ENCODE peak calls at places on chromosomes 16 and 17, in seven cellular contexts. One of them, this sample, is unnamed.

GRCh38 chr17:62092784-62093183 is 27.7 kb upstream of the MED13 start:
- DNase-seq in HuH-7: no peak
- DNase-seq in fibroblast of mammary gland: no peak
- DNase-seq in stimulated activated naive B cell treated with anti-CD40 and anti-IgM and Interleukin-4, amounts not matched to agents 10 μg/mL and 1 μg/mL and 100 μg/mL, for 72 hours: no peak
- DNase-seq in AG08395: no peak
- DNase-seq in lower leg skin: no peak
- DNase-seq in AG04450: no peak
- DNase-seq in this sample: no peak

GRCh38 chr16:67431077-67431804 is at the start of gene HSD11B2:
- DNase-seq in HuH-7: no peak
- DNase-seq in fibroblast of mammary gland: no peak
- DNase-seq in stimulated activated naive B cell treated with anti-CD40 and anti-IgM and Interleukin-4, amounts not matched to agents 10 μg/mL and 1 μg/mL and 100 μg/mL, for 72 hours: no peak
- DNase-seq in AG08395: peak; percentile 62
- DNase-seq in lower leg skin: no peak
- DNase-seq in AG04450: no peak
- DNase-seq in this sample: peak; percentile 82

GRCh38 chr16:1332618-1333148 is 762 bp upstream of the BAIAP3 start:
- DNase-seq in HuH-7: no peak
- DNase-seq in fibroblast of mammary gland: no peak
- DNase-seq in stimulated activated naive B cell treated with anti-CD40 and anti-IgM and Interleukin-4, amounts not matched to agents 10 μg/mL and 1 μg/mL and 100 μg/mL, for 72 hours: no peak
- DNase-seq in AG08395: no peak
- DNase-seq in lower leg skin: no peak
- DNase-seq in AG04450: no peak
- DNase-seq in this sample: no peak

GRCh38 chr17:27646232-27646631 is 15.2 kb downstream of the LGALS9 start:
- DNase-seq in HuH-7: no peak
- DNase-seq in fibroblast of mammary gland: no peak
- DNase-seq in stimulated activated naive B cell treated with anti-CD40 and anti-IgM and Interleukin-4, amounts not matched to agents 10 μg/mL and 1 μg/mL and 100 μg/mL, for 72 hours: no peak
- DNase-seq in AG08395: no peak
- DNase-seq in lower leg skin: no peak
- DNase-seq in AG04450: no peak
- DNase-seq in this sample: no peak

GRCh38 chr16:68866933-68867332 is 23.6 kb downstream of the TANGO6 start:
- DNase-seq in HuH-7: no peak
- DNase-seq in fibroblast of mammary gland: no peak
- DNase-seq in stimulated activated naive B cell treated with anti-CD40 and anti-IgM and Interleukin-4, amounts not matched to agents 10 μg/mL and 1 μg/mL and 100 μg/mL, for 72 hours: no peak
- DNase-seq in AG08395: no peak
- DNase-seq in lower leg skin: no peak
- DNase-seq in AG04450: no peak
- DNase-seq in this sample: no peak

GRCh38 chr16:84689126-84689525 is 10.7 kb upstream of the USP10 start:
- DNase-seq in HuH-7: no peak
- DNase-seq in fibroblast of mammary gland: peak; percentile 94
- DNase-seq in stimulated activated naive B cell treated with anti-CD40 and anti-IgM and Interleukin-4, amounts not matched to agents 10 μg/mL and 1 μg/mL and 100 μg/mL, for 72 hours: no peak
- DNase-seq in AG08395: peak; percentile 78
- DNase-seq in lower leg skin: no peak
- DNase-seq in AG04450: peak; percentile 83
- DNase-seq in this sample: peak; percentile 74

GRCh38 chr17:57527437-57528083 is 217.5 kb downstream of the CCDC182 start:
- DNase-seq in HuH-7: no peak
- DNase-seq in fibroblast of mammary gland: no peak
- DNase-seq in stimulated activated naive B cell treated with anti-CD40 and anti-IgM and Interleukin-4, amounts not matched to agents 10 μg/mL and 1 μg/mL and 100 μg/mL, for 72 hours: no peak
- DNase-seq in AG08395: no peak
- DNase-seq in lower leg skin: no peak
- DNase-seq in AG04450: no peak
- DNase-seq in this sample: no peak

GRCh38 chr17:57963149-57963511 is 7.9 kb upstream of the CUEDC1 start:
- DNase-seq in HuH-7: no peak
- DNase-seq in fibroblast of mammary gland: no peak
- DNase-seq in stimulated activated naive B cell treated with anti-CD40 and anti-IgM and Interleukin-4, amounts not matched to agents 10 μg/mL and 1 μg/mL and 100 μg/mL, for 72 hours: no peak
- DNase-seq in AG08395: no peak
- DNase-seq in lower leg skin: no peak
- DNase-seq in AG04450: no peak
- DNase-seq in this sample: no peak

GRCh38 chr16:456891-457483 is 31.5 kb downstream of the RAB11FIP3 start:
- DNase-seq in HuH-7: no peak
- DNase-seq in fibroblast of mammary gland: peak; percentile 37
- DNase-seq in stimulated activated naive B cell treated with anti-CD40 and anti-IgM and Interleukin-4, amounts not matched to agents 10 μg/mL and 1 μg/mL and 100 μg/mL, for 72 hours: no peak
- DNase-seq in AG08395: peak; percentile 49
- DNase-seq in lower leg skin: no peak
- DNase-seq in AG04450: no peak
- DNase-seq in this sample: peak; percentile 46

GRCh38 chr17:80223142-80223815 is 3.1 kb downstream of the SLC26A11 start:
- DNase-seq in HuH-7: no peak
- DNase-seq in fibroblast of mammary gland: no peak
- DNase-seq in stimulated activated naive B cell treated with anti-CD40 and anti-IgM and Interleukin-4, amounts not matched to agents 10 μg/mL and 1 μg/mL and 100 μg/mL, for 72 hours: no peak
- DNase-seq in AG08395: no peak
- DNase-seq in lower leg skin: no peak
- DNase-seq in AG04450: no peak
- DNase-seq in this sample: no peak

GRCh38 chr17:75152971-75153853 is 1.1 kb downstream of the JPT1 start:
- DNase-seq in HuH-7: no peak
- DNase-seq in fibroblast of mammary gland: peak; percentile 37
- DNase-seq in stimulated activated naive B cell treated with anti-CD40 and anti-IgM and Interleukin-4, amounts not matched to agents 10 μg/mL and 1 μg/mL and 100 μg/mL, for 72 hours: no peak
- DNase-seq in AG08395: peak; percentile 29
- DNase-seq in lower leg skin: peak; percentile 24
- DNase-seq in AG04450: no peak
- DNase-seq in this sample: peak; percentile 50

GRCh38 chr17:82229686-82230626 is 1.1 kb downstream of the SLC16A3 start:
- DNase-seq in HuH-7: no peak
- DNase-seq in fibroblast of mammary gland: no peak
- DNase-seq in stimulated activated naive B cell treated with anti-CD40 and anti-IgM and Interleukin-4, amounts not matched to agents 10 μg/mL and 1 μg/mL and 100 μg/mL, for 72 hours: no peak
- DNase-seq in AG08395: no peak
- DNase-seq in lower leg skin: no peak
- DNase-seq in AG04450: no peak
- DNase-seq in this sample: peak; percentile 45

GRCh38 chr16:89053725-89054029 is 40.0 kb upstream of the ACSF3 start:
- DNase-seq in HuH-7: no peak
- DNase-seq in fibroblast of mammary gland: no peak
- DNase-seq in stimulated activated naive B cell treated with anti-CD40 and anti-IgM and Interleukin-4, amounts not matched to agents 10 μg/mL and 1 μg/mL and 100 μg/mL, for 72 hours: no peak
- DNase-seq in AG08395: no peak
- DNase-seq in lower leg skin: no peak
- DNase-seq in AG04450: no peak
- DNase-seq in this sample: no peak

GRCh38 chr17:36686123-36686669 is 84.8 kb downstream of the MRM1 start:
- DNase-seq in HuH-7: no peak
- DNase-seq in fibroblast of mammary gland: no peak
- DNase-seq in stimulated activated naive B cell treated with anti-CD40 and anti-IgM and Interleukin-4, amounts not matched to agents 10 μg/mL and 1 μg/mL and 100 μg/mL, for 72 hours: no peak
- DNase-seq in AG08395: no peak
- DNase-seq in lower leg skin: no peak
- DNase-seq in AG04450: no peak
- DNase-seq in this sample: peak; percentile 9

GRCh38 chr17:83098241-83099085 is 19.1 kb downstream of the METRNL start:
- DNase-seq in HuH-7: no peak
- DNase-seq in fibroblast of mammary gland: no peak
- DNase-seq in stimulated activated naive B cell treated with anti-CD40 and anti-IgM and Interleukin-4, amounts not matched to agents 10 μg/mL and 1 μg/mL and 100 μg/mL, for 72 hours: no peak
- DNase-seq in AG08395: no peak
- DNase-seq in lower leg skin: peak; percentile 26
- DNase-seq in AG04450: no peak
- DNase-seq in this sample: no peak

GRCh38 chr17:31294231-31294630 is 2.8 kb downstream of the OMG start:
- DNase-seq in HuH-7: no peak
- DNase-seq in fibroblast of mammary gland: no peak
- DNase-seq in stimulated activated naive B cell treated with anti-CD40 and anti-IgM and Interleukin-4, amounts not matched to agents 10 μg/mL and 1 μg/mL and 100 μg/mL, for 72 hours: no peak
- DNase-seq in AG08395: no peak
- DNase-seq in lower leg skin: no peak
- DNase-seq in AG04450: no peak
- DNase-seq in this sample: no peak

GRCh38 chr17:41654134-41654907 is 29.9 kb upstream of the KRT17 start:
- DNase-seq in HuH-7: no peak
- DNase-seq in fibroblast of mammary gland: no peak
- DNase-seq in stimulated activated naive B cell treated with anti-CD40 and anti-IgM and Interleukin-4, amounts not matched to agents 10 μg/mL and 1 μg/mL and 100 μg/mL, for 72 hours: no peak
- DNase-seq in AG08395: no peak
- DNase-seq in lower leg skin: peak; percentile 82
- DNase-seq in AG04450: no peak
- DNase-seq in this sample: no peak

GRCh38 chr16:48559462-48560211 is 50.3 kb downstream of the N4BP1 start:
- DNase-seq in HuH-7: no peak
- DNase-seq in fibroblast of mammary gland: peak; percentile 32
- DNase-seq in stimulated activated naive B cell treated with anti-CD40 and anti-IgM and Interleukin-4, amounts not matched to agents 10 μg/mL and 1 μg/mL and 100 μg/mL, for 72 hours: no peak
- DNase-seq in AG08395: no peak
- DNase-seq in lower leg skin: no peak
- DNase-seq in AG04450: no peak
- DNase-seq in this sample: no peak

GRCh38 chr17:40124279-40125141 is 2.7 kb downstream of the MSL1 start:
- DNase-seq in HuH-7: no peak
- DNase-seq in fibroblast of mammary gland: no peak
- DNase-seq in stimulated activated naive B cell treated with anti-CD40 and anti-IgM and Interleukin-4, amounts not matched to agents 10 μg/mL and 1 μg/mL and 100 μg/mL, for 72 hours: no peak
- DNase-seq in AG08395: no peak
- DNase-seq in lower leg skin: no peak
- DNase-seq in AG04450: no peak
- DNase-seq in this sample: peak; percentile 63

GRCh38 chr17:18093616-18094408 is 6.1 kb downstream of the DRG2 start:
- DNase-seq in HuH-7: no peak
- DNase-seq in fibroblast of mammary gland: peak; percentile 85
- DNase-seq in stimulated activated naive B cell treated with anti-CD40 and anti-IgM and Interleukin-4, amounts not matched to agents 10 μg/mL and 1 μg/mL and 100 μg/mL, for 72 hours: no peak
- DNase-seq in AG08395: peak; percentile 58
- DNase-seq in lower leg skin: no peak
- DNase-seq in AG04450: peak; percentile 26
- DNase-seq in this sample: peak; percentile 24

GRCh38 chr17:19630651-19631050 is 17.9 kb upstream of the ALDH3A2 start:
- DNase-seq in HuH-7: no peak
- DNase-seq in fibroblast of mammary gland: no peak
- DNase-seq in stimulated activated naive B cell treated with anti-CD40 and anti-IgM and Interleukin-4, amounts not matched to agents 10 μg/mL and 1 μg/mL and 100 μg/mL, for 72 hours: no peak
- DNase-seq in AG08395: no peak
- DNase-seq in lower leg skin: no peak
- DNase-seq in AG04450: no peak
- DNase-seq in this sample: no peak

This sample was measured in adipocyte.